ENCODE peak calls at places on chromosomes 16 and 17, in eight cellular contexts. One of them, this sample, is unnamed.

GRCh38 chr17:20279631-20280030 is 187.7 kb downstream of the LGALS9B start:
- DNase-seq in effector CD4-positive, alpha-beta T cell: no peak
- DNase-seq in lung: no peak
- DNase-seq in EL: no peak
- DNase-seq in NCI-H748 treated with DMSO at 0.1 percent for 48 hours: no peak
- DNase-seq in sigmoid colon: no peak
- DNase-seq in CD8-positive, alpha-beta T cell: no peak
- DNase-seq in AG20443: no peak
- DNase-seq in this sample: no peak

GRCh38 chr17:69134112-69134511 is 7.6 kb downstream of the ABCA6 start:
- DNase-seq in effector CD4-positive, alpha-beta T cell: no peak
- DNase-seq in lung: no peak
- DNase-seq in EL: no peak
- DNase-seq in NCI-H748 treated with DMSO at 0.1 percent for 48 hours: no peak
- DNase-seq in sigmoid colon: no peak
- DNase-seq in CD8-positive, alpha-beta T cell: no peak
- DNase-seq in AG20443: no peak
- DNase-seq in this sample: no peak

GRCh38 chr17:266701-267656 is 85.5 kb upstream of the DOC2B start:
- DNase-seq in effector CD4-positive, alpha-beta T cell: no peak
- DNase-seq in lung: no peak
- DNase-seq in EL: no peak
- DNase-seq in NCI-H748 treated with DMSO at 0.1 percent for 48 hours: no peak
- DNase-seq in sigmoid colon: peak
- DNase-seq in CD8-positive, alpha-beta T cell: no peak
- DNase-seq in AG20443: peak
- DNase-seq in this sample: no peak

GRCh38 chr17:77322284-77322533 is 181.4 kb downstream of the SEC14L1 start:
- DNase-seq in effector CD4-positive, alpha-beta T cell: no peak
- DNase-seq in lung: no peak
- DNase-seq in EL: no peak
- DNase-seq in NCI-H748 treated with DMSO at 0.1 percent for 48 hours: no peak
- DNase-seq in sigmoid colon: no peak
- DNase-seq in CD8-positive, alpha-beta T cell: no peak
- DNase-seq in AG20443: no peak
- DNase-seq in this sample: no peak

GRCh38 chr17:33987162-33987561 is 267.9 kb upstream of the CCL2 start:
- DNase-seq in effector CD4-positive, alpha-beta T cell: no peak
- DNase-seq in lung: no peak
- DNase-seq in EL: no peak
- DNase-seq in NCI-H748 treated with DMSO at 0.1 percent for 48 hours: no peak
- DNase-seq in sigmoid colon: no peak
- DNase-seq in CD8-positive, alpha-beta T cell: no peak
- DNase-seq in AG20443: no peak
- DNase-seq in this sample: no peak

GRCh38 chr17:71735893-71736292 is 384.9 kb upstream of the SOX9 start:
- DNase-seq in effector CD4-positive, alpha-beta T cell: no peak
- DNase-seq in lung: no peak
- DNase-seq in EL: no peak
- DNase-seq in NCI-H748 treated with DMSO at 0.1 percent for 48 hours: no peak
- DNase-seq in sigmoid colon: no peak
- DNase-seq in CD8-positive, alpha-beta T cell: no peak
- DNase-seq in AG20443: no peak
- DNase-seq in this sample: no peak

GRCh38 chr17:81924557-81925532 is 2.7 kb downstream of the MAFG start:
- DNase-seq in effector CD4-positive, alpha-beta T cell: no peak
- DNase-seq in lung: no peak
- DNase-seq in EL: no peak
- DNase-seq in NCI-H748 treated with DMSO at 0.1 percent for 48 hours: no peak
- DNase-seq in sigmoid colon: no peak
- DNase-seq in CD8-positive, alpha-beta T cell: no peak
- DNase-seq in AG20443: no peak
- DNase-seq in this sample: no peak

GRCh38 chr17:70123193-70123592 is 46.1 kb upstream of the KCNJ2 start:
- DNase-seq in effector CD4-positive, alpha-beta T cell: no peak
- DNase-seq in lung: no peak
- DNase-seq in EL: no peak
- DNase-seq in NCI-H748 treated with DMSO at 0.1 percent for 48 hours: no peak
- DNase-seq in sigmoid colon: no peak
- DNase-seq in CD8-positive, alpha-beta T cell: no peak
- DNase-seq in AG20443: no peak
- DNase-seq in this sample: no peak

GRCh38 chr17:58156839-58157803 is 8.9 kb downstream of the OR4D1 start:
- DNase-seq in effector CD4-positive, alpha-beta T cell: peak
- DNase-seq in lung: no peak
- DNase-seq in EL: peak
- DNase-seq in NCI-H748 treated with DMSO at 0.1 percent for 48 hours: no peak
- DNase-seq in sigmoid colon: no peak
- DNase-seq in CD8-positive, alpha-beta T cell: peak
- DNase-seq in AG20443: peak
- DNase-seq in this sample: no peak

GRCh38 chr17:16215965-16216316 is 607 bp upstream of the NCOR1 start:
- DNase-seq in effector CD4-positive, alpha-beta T cell: peak
- DNase-seq in lung: peak
- DNase-seq in EL: no peak
- DNase-seq in NCI-H748 treated with DMSO at 0.1 percent for 48 hours: no peak
- DNase-seq in sigmoid colon: no peak
- DNase-seq in CD8-positive, alpha-beta T cell: no peak
- DNase-seq in AG20443: no peak
- DNase-seq in this sample: no peak

GRCh38 chr16:83911290-83911689 is 12.4 kb downstream of the MLYCD start:
- DNase-seq in effector CD4-positive, alpha-beta T cell: no peak
- DNase-seq in lung: no peak
- DNase-seq in EL: no peak
- DNase-seq in NCI-H748 treated with DMSO at 0.1 percent for 48 hours: no peak
- DNase-seq in sigmoid colon: no peak
- DNase-seq in CD8-positive, alpha-beta T cell: no peak
- DNase-seq in AG20443: no peak
- DNase-seq in this sample: no peak

GRCh38 chr17:71455219-71455618 is 665.6 kb upstream of the SOX9 start:
- DNase-seq in effector CD4-positive, alpha-beta T cell: no peak
- DNase-seq in lung: no peak
- DNase-seq in EL: no peak
- DNase-seq in NCI-H748 treated with DMSO at 0.1 percent for 48 hours: no peak
- DNase-seq in sigmoid colon: no peak
- DNase-seq in CD8-positive, alpha-beta T cell: no peak
- DNase-seq in AG20443: no peak
- DNase-seq in this sample: no peak

GRCh38 chr16:10552281-10552680 is 28.1 kb downstream of the EMP2 start:
- DNase-seq in effector CD4-positive, alpha-beta T cell: no peak
- DNase-seq in lung: no peak
- DNase-seq in EL: no peak
- DNase-seq in NCI-H748 treated with DMSO at 0.1 percent for 48 hours: no peak
- DNase-seq in sigmoid colon: no peak
- DNase-seq in CD8-positive, alpha-beta T cell: no peak
- DNase-seq in AG20443: peak
- DNase-seq in this sample: no peak

GRCh38 chr16:25012525-25012991 is 2.6 kb downstream of the ARHGAP17 start:
- DNase-seq in effector CD4-positive, alpha-beta T cell: no peak
- DNase-seq in lung: no peak
- DNase-seq in EL: peak
- DNase-seq in NCI-H748 treated with DMSO at 0.1 percent for 48 hours: no peak
- DNase-seq in sigmoid colon: no peak
- DNase-seq in CD8-positive, alpha-beta T cell: no peak
- DNase-seq in AG20443: peak
- DNase-seq in this sample: peak

GRCh38 chr17:29619251-29619650 is 3.5 kb downstream of the CORO6 start:
- DNase-seq in effector CD4-positive, alpha-beta T cell: no peak
- DNase-seq in lung: no peak
- DNase-seq in EL: peak
- DNase-seq in NCI-H748 treated with DMSO at 0.1 percent for 48 hours: peak
- DNase-seq in sigmoid colon: peak
- DNase-seq in CD8-positive, alpha-beta T cell: no peak
- DNase-seq in AG20443: peak
- DNase-seq in this sample: peak

GRCh38 chr17:55527520-55528118 is 16.4 kb upstream of the SMIM36 start:
- DNase-seq in effector CD4-positive, alpha-beta T cell: no peak
- DNase-seq in lung: no peak
- DNase-seq in EL: peak
- DNase-seq in NCI-H748 treated with DMSO at 0.1 percent for 48 hours: no peak
- DNase-seq in sigmoid colon: no peak
- DNase-seq in CD8-positive, alpha-beta T cell: no peak
- DNase-seq in AG20443: peak
- DNase-seq in this sample: peak

GRCh38 chr16:27991876-27992275 is 71.6 kb downstream of the GSG1L start:
- DNase-seq in effector CD4-positive, alpha-beta T cell: no peak
- DNase-seq in lung: no peak
- DNase-seq in EL: no peak
- DNase-seq in NCI-H748 treated with DMSO at 0.1 percent for 48 hours: no peak
- DNase-seq in sigmoid colon: no peak
- DNase-seq in CD8-positive, alpha-beta T cell: no peak
- DNase-seq in AG20443: no peak
- DNase-seq in this sample: no peak

GRCh38 chr17:76208120-76208519 is 32.2 kb downstream of the RNF157 start:
- DNase-seq in effector CD4-positive, alpha-beta T cell: no peak
- DNase-seq in lung: no peak
- DNase-seq in EL: no peak
- DNase-seq in NCI-H748 treated with DMSO at 0.1 percent for 48 hours: no peak
- DNase-seq in sigmoid colon: no peak
- DNase-seq in CD8-positive, alpha-beta T cell: no peak
- DNase-seq in AG20443: no peak
- DNase-seq in this sample: no peak

GRCh38 chr17:8391711-8392110 is 5.9 kb downstream of the RNF222 start:
- DNase-seq in effector CD4-positive, alpha-beta T cell: no peak
- DNase-seq in lung: no peak
- DNase-seq in EL: peak
- DNase-seq in NCI-H748 treated with DMSO at 0.1 percent for 48 hours: no peak
- DNase-seq in sigmoid colon: peak
- DNase-seq in CD8-positive, alpha-beta T cell: no peak
- DNase-seq in AG20443: peak
- DNase-seq in this sample: no peak

GRCh38 chr16:56202036-56202435 is 10.7 kb downstream of the GNAO1 start:
- DNase-seq in effector CD4-positive, alpha-beta T cell: peak
- DNase-seq in lung: no peak
- DNase-seq in EL: peak
- DNase-seq in NCI-H748 treated with DMSO at 0.1 percent for 48 hours: no peak
- DNase-seq in sigmoid colon: no peak
- DNase-seq in CD8-positive, alpha-beta T cell: peak
- DNase-seq in AG20443: no peak
- DNase-seq in this sample: peak

GRCh38 chr16:59540621-59541020 is 806.5 kb upstream of the GOT2 start:
- DNase-seq in effector CD4-positive, alpha-beta T cell: no peak
- DNase-seq in lung: no peak
- DNase-seq in EL: peak
- DNase-seq in NCI-H748 treated with DMSO at 0.1 percent for 48 hours: no peak
- DNase-seq in sigmoid colon: no peak
- DNase-seq in CD8-positive, alpha-beta T cell: no peak
- DNase-seq in AG20443: peak
- DNase-seq in this sample: no peak

GRCh38 chr17:6532441-6532885 is 23.9 kb downstream of the PITPNM3 start:
- DNase-seq in effector CD4-positive, alpha-beta T cell: no peak
- DNase-seq in lung: no peak
- DNase-seq in EL: no peak
- DNase-seq in NCI-H748 treated with DMSO at 0.1 percent for 48 hours: no peak
- DNase-seq in sigmoid colon: peak
- DNase-seq in CD8-positive, alpha-beta T cell: no peak
- DNase-seq in AG20443: no peak
- DNase-seq in this sample: no peak

GRCh38 chr17:36120221-36120620 is 16.6 kb downstream of the CCL4 start:
- DNase-seq in effector CD4-positive, alpha-beta T cell: no peak
- DNase-seq in lung: no peak
- DNase-seq in EL: no peak
- DNase-seq in NCI-H748 treated with DMSO at 0.1 percent for 48 hours: no peak
- DNase-seq in sigmoid colon: no peak
- DNase-seq in CD8-positive, alpha-beta T cell: no peak
- DNase-seq in AG20443: no peak
- DNase-seq in this sample: no peak

GRCh38 chr16:85347213-85347591 is 234.9 kb upstream of the CIBAR2 start:
- DNase-seq in effector CD4-positive, alpha-beta T cell: no peak
- DNase-seq in lung: no peak
- DNase-seq in EL: no peak
- DNase-seq in NCI-H748 treated with DMSO at 0.1 percent for 48 hours: no peak
- DNase-seq in sigmoid colon: no peak
- DNase-seq in CD8-positive, alpha-beta T cell: no peak
- DNase-seq in AG20443: peak
- DNase-seq in this sample: peak

GRCh38 chr16:49081556-49081955 is 200.1 kb downstream of the CBLN1 start:
- DNase-seq in effector CD4-positive, alpha-beta T cell: no peak
- DNase-seq in lung: no peak
- DNase-seq in EL: no peak
- DNase-seq in NCI-H748 treated with DMSO at 0.1 percent for 48 hours: no peak
- DNase-seq in sigmoid colon: no peak
- DNase-seq in CD8-positive, alpha-beta T cell: no peak
- DNase-seq in AG20443: no peak
- DNase-seq in this sample: no peak

GRCh38 chr16:65837431-65837986 is 529.0 kb upstream of the CDH5 start:
- DNase-seq in effector CD4-positive, alpha-beta T cell: no peak
- DNase-seq in lung: no peak
- DNase-seq in EL: no peak
- DNase-seq in NCI-H748 treated with DMSO at 0.1 percent for 48 hours: no peak
- DNase-seq in sigmoid colon: no peak
- DNase-seq in CD8-positive, alpha-beta T cell: no peak
- DNase-seq in AG20443: no peak
- DNase-seq in this sample: peak

GRCh38 chr17:20010099-20010863 is 1.1 kb downstream of the SPECC1 start:
- DNase-seq in effector CD4-positive, alpha-beta T cell: no peak
- DNase-seq in lung: no peak
- DNase-seq in EL: peak
- DNase-seq in NCI-H748 treated with DMSO at 0.1 percent for 48 hours: peak
- DNase-seq in sigmoid colon: no peak
- DNase-seq in CD8-positive, alpha-beta T cell: peak
- DNase-seq in AG20443: peak
- DNase-seq in this sample: peak

GRCh38 chr16:2184346-2184745 is 12.1 kb downstream of the CASKIN1 start:
- DNase-seq in effector CD4-positive, alpha-beta T cell: no peak
- DNase-seq in lung: no peak
- DNase-seq in EL: no peak
- DNase-seq in NCI-H748 treated with DMSO at 0.1 percent for 48 hours: no peak
- DNase-seq in sigmoid colon: no peak
- DNase-seq in CD8-positive, alpha-beta T cell: no peak
- DNase-seq in AG20443: no peak
- DNase-seq in this sample: no peak

GRCh38 chr17:17737938-17738894 is 57.0 kb downstream of the RAI1 start:
- DNase-seq in effector CD4-positive, alpha-beta T cell: no peak
- DNase-seq in lung: no peak
- DNase-seq in EL: no peak
- DNase-seq in NCI-H748 treated with DMSO at 0.1 percent for 48 hours: no peak
- DNase-seq in sigmoid colon: no peak
- DNase-seq in CD8-positive, alpha-beta T cell: no peak
- DNase-seq in AG20443: no peak
- DNase-seq in this sample: no peak

GRCh38 chr17:76279742-76280287 is 14.7 kb downstream of the UBALD2 start:
- DNase-seq in effector CD4-positive, alpha-beta T cell: no peak
- DNase-seq in lung: no peak
- DNase-seq in EL: no peak
- DNase-seq in NCI-H748 treated with DMSO at 0.1 percent for 48 hours: no peak
- DNase-seq in sigmoid colon: no peak
- DNase-seq in CD8-positive, alpha-beta T cell: no peak
- DNase-seq in AG20443: no peak
- DNase-seq in this sample: no peak

GRCh38 chr16:66517586-66518263 is 32.2 kb downstream of the TK2 start:
- DNase-seq in effector CD4-positive, alpha-beta T cell: no peak
- DNase-seq in lung: no peak
- DNase-seq in EL: no peak
- DNase-seq in NCI-H748 treated with DMSO at 0.1 percent for 48 hours: no peak
- DNase-seq in sigmoid colon: no peak
- DNase-seq in CD8-positive, alpha-beta T cell: no peak
- DNase-seq in AG20443: no peak
- DNase-seq in this sample: no peak

GRCh38 chr17:64413505-64413904 is 22.8 kb upstream of the PECAM1 start:
- DNase-seq in effector CD4-positive, alpha-beta T cell: no peak
- DNase-seq in lung: peak
- DNase-seq in EL: no peak
- DNase-seq in NCI-H748 treated with DMSO at 0.1 percent for 48 hours: no peak
- DNase-seq in sigmoid colon: peak
- DNase-seq in CD8-positive, alpha-beta T cell: no peak
- DNase-seq in AG20443: no peak
- DNase-seq in this sample: no peak

GRCh38 chr17:57707892-57708291 is 37.2 kb downstream of the CCDC182 start:
- DNase-seq in effector CD4-positive, alpha-beta T cell: no peak
- DNase-seq in lung: peak
- DNase-seq in EL: no peak
- DNase-seq in NCI-H748 treated with DMSO at 0.1 percent for 48 hours: no peak
- DNase-seq in sigmoid colon: no peak
- DNase-seq in CD8-positive, alpha-beta T cell: no peak
- DNase-seq in AG20443: no peak
- DNase-seq in this sample: no peak